ENCODE peak calls at places on chromosomes 13 and 19, in five cellular contexts. One of them, this sample, is unnamed.

GRCh38 chr19:15448778-15449619 is 757 bp downstream of the WIZ start:
- DNase-seq in HFFc6: no peak
- DNase-seq in GM12865: peak; percentile 40
- DNase-seq in left ventricle myocardium inferior: no peak
- DNase-seq in fibroblast of pulmonary artery: peak; percentile 40
- DNase-seq in this sample: no peak

GRCh38 chr13:109874921-109875454 is 88.6 kb upstream of the IRS2 start:
- DNase-seq in fibroblast of pulmonary artery: peak; percentile 65
- DNase-seq in GM12865: no peak
- DNase-seq in left ventricle myocardium inferior: no peak
- DNase-seq in HFFc6: peak; percentile 32
- DNase-seq in this sample: peak; percentile 76

GRCh38 chr13:40102854-40103253 is 447.4 kb downstream of the COG6 start:
- DNase-seq in GM12865: no peak
- DNase-seq in HFFc6: no peak
- DNase-seq in left ventricle myocardium inferior: no peak
- DNase-seq in fibroblast of pulmonary artery: peak; percentile 90
- DNase-seq in this sample: peak; percentile 29

GRCh38 chr19:16661480-16662034 is 618 bp downstream of the TMEM38A start:
- DNase-seq in left ventricle myocardium inferior: peak; percentile 71
- DNase-seq in GM12865: peak; percentile 87
- DNase-seq in fibroblast of pulmonary artery: no peak
- DNase-seq in HFFc6: no peak
- DNase-seq in this sample: no peak

GRCh38 chr13:112444001-112444311 is 67.8 kb downstream of the SPACA7 start:
- DNase-seq in GM12865: peak; percentile 51
- DNase-seq in HFFc6: peak; percentile 24
- DNase-seq in fibroblast of pulmonary artery: peak; percentile 56
- DNase-seq in left ventricle myocardium inferior: peak; percentile 49
- DNase-seq in this sample: peak; percentile 26

GRCh38 chr13:65985632-65986031 is 1244.5 kb downstream of the PCDH9 start:
- DNase-seq in left ventricle myocardium inferior: no peak
- DNase-seq in fibroblast of pulmonary artery: no peak
- DNase-seq in HFFc6: no peak
- DNase-seq in GM12865: no peak
- DNase-seq in this sample: no peak

GRCh38 chr19:17235618-17236413 is 9.8 kb downstream of the OCEL1 start:
- DNase-seq in fibroblast of pulmonary artery: peak; percentile 76
- DNase-seq in HFFc6: peak; percentile 75
- DNase-seq in left ventricle myocardium inferior: peak; percentile 76
- DNase-seq in GM12865: peak; percentile 89
- DNase-seq in this sample: peak; percentile 64

GRCh38 chr19:15299568-15300409 is 32.5 kb downstream of the BRD4 start:
- DNase-seq in fibroblast of pulmonary artery: peak; percentile 72
- DNase-seq in HFFc6: peak; percentile 88
- DNase-seq in GM12865: no peak
- DNase-seq in left ventricle myocardium inferior: no peak
- DNase-seq in this sample: peak; percentile 93

GRCh38 chr13:60016229-60016628 is 147.5 kb downstream of the DIAPH3 start:
- DNase-seq in left ventricle myocardium inferior: no peak
- DNase-seq in HFFc6: no peak
- DNase-seq in fibroblast of pulmonary artery: no peak
- DNase-seq in GM12865: no peak
- DNase-seq in this sample: no peak

GRCh38 chr13:30362869-30363268 is 55.5 kb upstream of the KATNAL1 start:
- DNase-seq in fibroblast of pulmonary artery: no peak
- DNase-seq in left ventricle myocardium inferior: peak; percentile 33
- DNase-seq in GM12865: no peak
- DNase-seq in HFFc6: no peak
- DNase-seq in this sample: peak; percentile 13

GRCh38 chr19:496333-496634 is at the start of gene MADCAM1:
- DNase-seq in left ventricle myocardium inferior: no peak
- DNase-seq in HFFc6: no peak
- DNase-seq in fibroblast of pulmonary artery: no peak
- DNase-seq in GM12865: no peak
- DNase-seq in this sample: no peak

GRCh38 chr19:1754651-1755466 is 1.6 kb downstream of the ONECUT3 start:
- DNase-seq in fibroblast of pulmonary artery: no peak
- DNase-seq in HFFc6: no peak
- DNase-seq in left ventricle myocardium inferior: no peak
- DNase-seq in GM12865: peak; percentile 19
- DNase-seq in this sample: no peak

GRCh38 chr19:19106061-19106551 is 32.2 kb downstream of the TMEM161A start:
- DNase-seq in HFFc6: no peak
- DNase-seq in left ventricle myocardium inferior: no peak
- DNase-seq in fibroblast of pulmonary artery: peak; percentile 7
- DNase-seq in GM12865: no peak
- DNase-seq in this sample: no peak

GRCh38 chr13:21710163-21710562 is 39.3 kb downstream of the FGF9 start:
- DNase-seq in fibroblast of pulmonary artery: no peak
- DNase-seq in GM12865: no peak
- DNase-seq in left ventricle myocardium inferior: no peak
- DNase-seq in HFFc6: no peak
- DNase-seq in this sample: no peak

GRCh38 chr13:85411608-85412007 is 387.6 kb downstream of the SLITRK6 start:
- DNase-seq in GM12865: no peak
- DNase-seq in HFFc6: no peak
- DNase-seq in left ventricle myocardium inferior: no peak
- DNase-seq in fibroblast of pulmonary artery: no peak
- DNase-seq in this sample: no peak

GRCh38 chr19:1569997-1570396 is 1.9 kb upstream of the MEX3D start:
- DNase-seq in fibroblast of pulmonary artery: no peak
- DNase-seq in left ventricle myocardium inferior: no peak
- DNase-seq in GM12865: no peak
- DNase-seq in HFFc6: no peak
- DNase-seq in this sample: no peak

GRCh38 chr13:113112893-113113845 is 7.6 kb downstream of the F7 start:
- DNase-seq in left ventricle myocardium inferior: no peak
- DNase-seq in HFFc6: no peak
- DNase-seq in fibroblast of pulmonary artery: no peak
- DNase-seq in GM12865: no peak
- DNase-seq in this sample: no peak

GRCh38 chr13:32381539-32381938 is 46.4 kb downstream of the N4BP2L1 start:
- DNase-seq in GM12865: peak; percentile 45
- DNase-seq in left ventricle myocardium inferior: no peak
- DNase-seq in HFFc6: peak; percentile 30
- DNase-seq in fibroblast of pulmonary artery: peak; percentile 63
- DNase-seq in this sample: peak; percentile 33

GRCh38 chr19:1219786-1220451 is 14.3 kb downstream of the STK11 start:
- DNase-seq in left ventricle myocardium inferior: no peak
- DNase-seq in GM12865: no peak
- DNase-seq in fibroblast of pulmonary artery: no peak
- DNase-seq in HFFc6: no peak
- DNase-seq in this sample: no peak

GRCh38 chr13:30908416-30908980 is 2.4 kb downstream of the MEDAG start:
- DNase-seq in fibroblast of pulmonary artery: peak; percentile 91
- DNase-seq in HFFc6: no peak
- DNase-seq in GM12865: no peak
- DNase-seq in left ventricle myocardium inferior: peak; percentile 47
- DNase-seq in this sample: peak; percentile 45

GRCh38 chr19:38849147-38849745 is 540 bp downstream of the HNRNPL start:
- DNase-seq in fibroblast of pulmonary artery: peak; percentile 96
- DNase-seq in left ventricle myocardium inferior: peak; percentile 97
- DNase-seq in GM12865: peak; percentile 98
- DNase-seq in HFFc6: peak; percentile 90
- DNase-seq in this sample: peak; percentile 91

GRCh38 chr19:38850976-38851621 is 1.3 kb upstream of the HNRNPL start:
- DNase-seq in fibroblast of pulmonary artery: no peak
- DNase-seq in GM12865: peak; percentile 36
- DNase-seq in HFFc6: no peak
- DNase-seq in left ventricle myocardium inferior: peak; percentile 35
- DNase-seq in this sample: no peak

GRCh38 chr19:38851622-38852230 is 1.9 kb upstream of the HNRNPL start:
- DNase-seq in left ventricle myocardium inferior: peak; percentile 95
- DNase-seq in fibroblast of pulmonary artery: peak; percentile 92
- DNase-seq in HFFc6: peak; percentile 83
- DNase-seq in GM12865: peak; percentile 97
- DNase-seq in this sample: peak; percentile 90

GRCh38 chr19:38849746-38850230 is at the start of gene HNRNPL:
- DNase-seq in HFFc6: no peak
- DNase-seq in fibroblast of pulmonary artery: no peak
- DNase-seq in left ventricle myocardium inferior: no peak
- DNase-seq in GM12865: no peak
- DNase-seq in this sample: no peak

DNA sequence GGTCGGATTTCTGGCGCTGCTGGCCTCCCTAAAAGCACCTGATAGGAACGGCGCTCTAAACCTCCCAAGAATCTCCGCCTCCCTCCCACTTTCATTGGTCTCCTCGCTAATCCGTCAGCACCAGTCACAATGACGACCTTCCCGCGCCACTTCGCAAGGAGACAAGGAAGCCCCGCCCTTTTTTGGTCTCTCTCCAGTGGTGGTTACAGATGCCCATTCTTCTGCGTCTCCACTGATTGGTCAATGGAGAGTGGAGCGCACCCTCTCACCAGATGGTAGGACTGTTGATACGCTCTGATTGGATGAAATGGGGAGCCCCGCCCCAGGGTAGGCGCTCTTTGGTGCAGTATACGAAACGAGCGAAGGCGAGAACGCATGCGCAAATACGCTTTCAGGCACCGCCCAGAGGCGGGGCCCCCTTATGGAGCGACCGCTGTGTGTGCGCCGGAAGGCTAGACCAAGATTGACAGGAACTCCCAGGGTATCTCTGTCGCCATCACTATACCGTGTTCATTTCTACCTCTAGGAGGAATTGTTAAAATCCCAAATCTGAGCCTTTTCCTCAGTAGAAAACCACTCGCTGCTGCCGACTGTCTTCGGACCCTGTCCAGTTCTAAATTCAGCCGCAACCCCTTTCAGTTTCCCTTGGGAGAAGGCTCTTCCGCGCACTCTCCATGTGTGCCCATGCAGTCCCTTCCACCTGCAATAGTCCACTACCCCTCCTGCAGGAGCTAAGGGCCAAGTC is 617 bp upstream of the HNRNPL start:
- DNase-seq in HFFc6: peak; percentile 100
- DNase-seq in fibroblast of pulmonary artery: peak; percentile 100
- DNase-seq in left ventricle myocardium inferior: peak; percentile 99
- DNase-seq in GM12865: peak; percentile 100
- DNase-seq in this sample: peak; percentile 100
- TF ChIP-seq CTCF in HFFc6: peak; percentile 47
- TF ChIP-seq CTCF in fibroblast of pulmonary artery: no peak
- TF ChIP-seq CTCF in left ventricle myocardium inferior: peak; percentile 41
- TF ChIP-seq CTCF in GM12865: no peak
- TF ChIP-seq CTCF in this sample: peak; percentile 43

GRCh38 chr19:45848922-45849321 is 14.0 kb downstream of the SYMPK start:
- DNase-seq in fibroblast of pulmonary artery: peak; percentile 9
- DNase-seq in left ventricle myocardium inferior: no peak
- DNase-seq in GM12865: no peak
- DNase-seq in HFFc6: no peak
- DNase-seq in this sample: no peak
- TF ChIP-seq CTCF in fibroblast of pulmonary artery: peak; percentile 39
- TF ChIP-seq CTCF in left ventricle myocardium inferior: peak; percentile 13
- TF ChIP-seq CTCF in GM12865: peak; percentile 20
- TF ChIP-seq CTCF in HFFc6: peak; percentile 52
- TF ChIP-seq CTCF in this sample: peak; percentile 33

GRCh38 chr19:48617146-48617937 is 1.6 kb downstream of the RPL18 start:
- DNase-seq in fibroblast of pulmonary artery: no peak
- DNase-seq in HFFc6: no peak
- DNase-seq in left ventricle myocardium inferior: no peak
- DNase-seq in GM12865: no peak
- DNase-seq in this sample: no peak
- TF ChIP-seq CTCF in fibroblast of pulmonary artery: peak; percentile 20
- TF ChIP-seq CTCF in HFFc6: no peak
- TF ChIP-seq CTCF in left ventricle myocardium inferior: no peak
- TF ChIP-seq CTCF in GM12865: no peak
- TF ChIP-seq CTCF in this sample: no peak

DNA sequence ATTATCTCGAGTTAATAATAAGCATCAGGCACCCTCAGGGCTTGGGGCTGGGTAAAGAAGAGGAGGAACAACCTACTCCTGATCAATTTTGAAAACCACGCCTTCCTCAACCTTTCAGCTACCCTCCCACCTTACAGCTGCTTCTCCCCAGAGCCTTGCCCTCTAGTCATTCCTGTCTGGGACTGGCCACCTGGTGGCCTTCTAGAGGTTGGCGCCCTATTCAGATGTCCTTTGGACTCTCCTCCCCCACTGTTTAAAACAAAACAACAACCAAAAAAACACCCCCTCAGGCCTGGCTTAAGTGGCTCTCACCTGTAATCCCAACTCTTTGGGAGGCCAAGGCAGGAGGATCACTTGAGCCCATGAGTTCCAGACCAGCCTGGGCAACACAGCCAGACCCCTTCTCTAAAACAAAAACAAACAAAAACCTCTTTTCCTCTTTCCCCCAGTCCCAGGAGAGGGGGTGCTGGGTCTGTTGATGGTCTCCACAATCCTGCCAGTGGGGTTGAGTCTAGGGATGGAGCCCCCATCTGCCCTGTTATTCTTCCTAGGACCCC is 62.3 kb downstream of the CCDC70 start:
- DNase-seq in HFFc6: no peak
- DNase-seq in GM12865: no peak
- DNase-seq in left ventricle myocardium inferior: no peak
- DNase-seq in fibroblast of pulmonary artery: no peak
- DNase-seq in this sample: no peak
- TF ChIP-seq CTCF in HFFc6: peak; percentile 53
- TF ChIP-seq CTCF in GM12865: no peak
- TF ChIP-seq CTCF in left ventricle myocardium inferior: peak; percentile 18
- TF ChIP-seq CTCF in fibroblast of pulmonary artery: peak; percentile 33
- TF ChIP-seq CTCF in this sample: peak; percentile 24

DNA sequence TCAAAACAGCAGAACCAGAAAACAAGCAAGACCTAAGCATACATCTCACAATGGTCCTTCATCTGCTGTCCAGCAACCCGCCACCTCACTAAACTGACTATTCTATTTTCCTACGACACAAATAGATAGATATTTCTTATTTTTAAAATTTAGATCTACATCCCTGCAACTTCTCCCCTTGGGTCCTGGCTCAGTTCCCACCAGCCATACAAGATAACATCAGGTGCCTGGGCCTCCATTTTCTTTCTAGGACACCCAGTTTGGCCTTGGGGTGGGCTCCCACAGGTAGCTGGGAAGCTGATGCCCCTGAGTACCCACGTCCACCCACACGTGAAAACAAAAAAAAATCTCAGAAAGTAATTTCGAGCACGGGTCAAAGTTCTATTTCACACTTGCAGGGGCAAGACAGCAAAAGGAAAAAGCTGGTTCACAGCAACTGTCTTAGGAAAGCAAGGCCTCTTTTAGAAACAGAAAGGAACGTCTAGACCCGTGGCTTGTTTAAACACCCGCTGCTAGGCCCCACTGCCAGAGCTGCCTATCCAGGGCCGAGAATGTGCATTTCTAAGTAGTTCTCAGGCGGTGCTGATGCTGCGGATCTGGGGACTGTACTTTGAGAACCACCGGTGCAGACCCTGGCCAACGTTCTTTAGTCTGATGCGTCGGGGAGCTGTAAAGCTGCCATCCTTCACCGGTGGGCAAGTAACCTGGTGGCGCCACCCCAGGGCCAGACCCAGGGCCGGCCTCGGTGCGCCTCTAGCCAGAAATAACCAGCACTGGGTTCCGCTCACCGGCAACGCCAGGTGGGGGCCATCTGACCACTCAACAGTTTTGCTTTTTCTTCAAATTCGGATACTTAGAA is 47.3 kb downstream of the TGDS start:
- DNase-seq in left ventricle myocardium inferior: peak; percentile 43
- DNase-seq in HFFc6: no peak
- DNase-seq in fibroblast of pulmonary artery: peak; percentile 39
- DNase-seq in GM12865: no peak
- DNase-seq in this sample: peak; percentile 45
- TF ChIP-seq CTCF in left ventricle myocardium inferior: no peak
- TF ChIP-seq CTCF in HFFc6: peak; percentile 22
- TF ChIP-seq CTCF in fibroblast of pulmonary artery: no peak
- TF ChIP-seq CTCF in GM12865: peak; percentile 12
- TF ChIP-seq CTCF in this sample: no peak

This sample was measured in AG10803.